ENCODE peak calls at places on chromosomes 12 and 14, in nine cellular contexts. G, H, C, D, F, P, Q, L and K are unnamed samples.

GRCh38 chr12:98188649-98189048 is 326.7 kb upstream of the TMPO start:
- DNase-seq in L (no peak), H (no peak), F (no peak), C (peak), Q (no peak), G (no peak), D (no peak), P (peak), K (no peak)

GRCh38 chr12:31600252-31600651 is 9.3 kb upstream of the DENND5B start:
- DNase-seq in L (no peak), D (no peak), F (no peak), H (no peak), G (no peak), C (no peak), Q (no peak), P (no peak), K (no peak)

GRCh38 chr14:93332032-93332852 is 594 bp downstream of the BTBD7 start:
- DNase-seq in F (peak), C (peak), Q (peak), H (no peak), P (peak), G (peak), D (peak), L (peak), K (peak)

GRCh38 chr12:6338955-6339761 is 2.7 kb downstream of the TNFRSF1A start:
- DNase-seq in Q (no peak), L (no peak), P (peak), G (no peak), D (no peak), C (no peak), H (no peak), F (no peak), K (no peak)

GRCh38 chr12:33988888-33989287 is 33.4 kb upstream of the ALG10 start:
- DNase-seq in L (no peak), Q (peak), P (no peak), H (no peak), F (no peak), C (no peak), G (no peak), D (no peak), K (no peak)

GRCh38 chr12:6187948-6188793 is 12.0 kb upstream of the CD9 start:
- DNase-seq in G (no peak), F (no peak), D (no peak), P (no peak), C (no peak), Q (no peak), L (no peak), H (no peak), K (no peak)

GRCh38 chr14:79275367-79275655 is 936.0 kb downstream of the DIO2 start:
- DNase-seq in D (peak), P (no peak), C (no peak), L (no peak), Q (no peak), H (no peak), F (no peak), G (no peak), K (no peak)

GRCh38 chr12:31732926-31733548 is 4.2 kb upstream of the AMN1 start:
- DNase-seq in Q (peak), D (peak), F (no peak), C (peak), G (no peak), H (no peak), L (no peak), P (peak), K (peak)

GRCh38 chr12:81329088-81329487 is 251.2 kb downstream of the ACSS3 start:
- DNase-seq in G (no peak), Q (peak), H (no peak), F (no peak), C (peak), P (peak), L (no peak), D (peak), K (peak)

GRCh38 chr12:107415066-107415465 is 270.5 kb upstream of the PWP1 start:
- DNase-seq in H (no peak), P (no peak), D (peak), G (no peak), C (peak), Q (peak), L (no peak), F (no peak), K (peak)

GRCh38 chr12:124681779-124682391 is 114.5 kb upstream of the NCOR2 start:
- DNase-seq in C (peak), G (peak), F (peak), Q (peak), L (no peak), P (peak), H (no peak), D (peak), K (no peak)

GRCh38 chr14:76154539-76155126 is 2.9 kb downstream of the GPATCH2L start:
- DNase-seq in D (no peak), C (no peak), G (no peak), Q (no peak), P (no peak), F (no peak), L (no peak), H (no peak), K (no peak)

GRCh38 chr14:36662543-36663403 is 1.1 kb downstream of the PAX9 start:
- DNase-seq in P (no peak), H (no peak), G (no peak), C (no peak), Q (no peak), L (no peak), D (no peak), F (no peak), K (peak)

GRCh38 chr14:105617201-105617777 is 90.9 kb downstream of the TMEM121 start:
- DNase-seq in C (no peak), G (no peak), P (no peak), H (no peak), Q (no peak), F (no peak), L (no peak), D (no peak), K (no peak)

GRCh38 chr14:28603606-28604005 is 163.0 kb upstream of the FOXG1 start:
- DNase-seq in G (no peak), F (no peak), D (no peak), L (no peak), P (peak), H (no peak), Q (peak), C (peak), K (no peak)

GRCh38 chr12:3016191-3016590 is 57.0 kb downstream of the TEAD4 start:
- DNase-seq in F (no peak), Q (no peak), G (no peak), H (no peak), L (no peak), D (no peak), P (no peak), C (no peak), K (peak)
- H3K4me3 ChIP-seq in F (no peak), Q (no peak), G (no peak), H (no peak), L (no peak), D (no peak), P (no peak), C (no peak), K (no peak)

GRCh38 chr12:96698521-96698920 is 208.5 kb upstream of the NEDD1 start:
- DNase-seq in F (no peak), C (no peak), D (no peak), L (no peak), G (no peak), Q (no peak), P (no peak), H (no peak), K (peak)
- TF ChIP-seq CTCF in F (no peak), C (no peak), D (peak), L (no peak), G (no peak), Q (peak), P (no peak), H (no peak), K (peak)

GRCh38 chr12:131893605-131894312 is 663 bp upstream of the ULK1 start:
- DNase-seq in Q (no peak), P (no peak), G (no peak), F (no peak), D (no peak), H (no peak), L (no peak), C (no peak), K (no peak)
- H3K4me3 ChIP-seq in Q (peak), P (peak), G (no peak), F (peak), D (no peak), H (no peak), L (peak), C (no peak), K (peak)

DNA sequence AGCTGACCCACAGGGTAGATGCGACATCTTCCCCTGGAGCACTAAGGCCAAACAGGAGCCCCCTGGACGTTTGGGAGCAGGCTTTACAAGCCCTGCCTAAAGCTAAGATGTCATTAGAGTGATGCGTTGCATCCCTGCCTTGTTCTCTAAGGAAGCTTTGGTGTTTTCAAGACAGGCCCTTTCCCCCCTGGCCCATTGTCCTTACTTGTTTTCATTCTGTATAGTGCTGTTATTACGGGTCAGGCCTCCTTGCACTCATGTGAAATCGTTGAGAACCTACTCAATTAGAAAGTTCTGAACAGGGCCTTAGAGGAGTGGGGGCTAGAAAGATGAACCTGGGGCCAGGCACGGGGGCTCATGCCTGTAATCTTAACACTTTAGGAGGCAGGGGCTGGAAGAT is 1.7 kb upstream of the PRKCH start:
- DNase-seq in G (no peak), L (no peak), P (no peak), C (no peak), F (no peak), D (no peak), H (no peak), Q (no peak), K (no peak)
- TF ChIP-seq CTCF in G (no peak), L (no peak), P (no peak), C (no peak), F (no peak), D (no peak), H (no peak), Q (no peak), K (no peak)

GRCh38 chr14:32809255-32809654 is 129.4 kb upstream of the NPAS3 start:
- DNase-seq in F (no peak), Q (no peak), P (no peak), L (no peak), C (no peak), H (no peak), G (no peak), D (no peak), K (no peak)
- H3K4me3 ChIP-seq in F (no peak), Q (no peak), P (no peak), L (no peak), C (no peak), H (no peak), G (no peak), D (no peak), K (no peak)

GRCh38 chr14:67607646-67608045 is 7.6 kb upstream of the PIGH start:
- DNase-seq in H (no peak), F (no peak), D (no peak), C (no peak), L (no peak), G (no peak), Q (no peak), P (no peak), K (no peak)

GRCh38 chr14:67610491-67610890 is 9.2 kb upstream of the ARG2 start:
- DNase-seq in C (no peak), H (no peak), P (no peak), L (no peak), D (no peak), G (no peak), Q (no peak), F (no peak), K (no peak)

DNA sequence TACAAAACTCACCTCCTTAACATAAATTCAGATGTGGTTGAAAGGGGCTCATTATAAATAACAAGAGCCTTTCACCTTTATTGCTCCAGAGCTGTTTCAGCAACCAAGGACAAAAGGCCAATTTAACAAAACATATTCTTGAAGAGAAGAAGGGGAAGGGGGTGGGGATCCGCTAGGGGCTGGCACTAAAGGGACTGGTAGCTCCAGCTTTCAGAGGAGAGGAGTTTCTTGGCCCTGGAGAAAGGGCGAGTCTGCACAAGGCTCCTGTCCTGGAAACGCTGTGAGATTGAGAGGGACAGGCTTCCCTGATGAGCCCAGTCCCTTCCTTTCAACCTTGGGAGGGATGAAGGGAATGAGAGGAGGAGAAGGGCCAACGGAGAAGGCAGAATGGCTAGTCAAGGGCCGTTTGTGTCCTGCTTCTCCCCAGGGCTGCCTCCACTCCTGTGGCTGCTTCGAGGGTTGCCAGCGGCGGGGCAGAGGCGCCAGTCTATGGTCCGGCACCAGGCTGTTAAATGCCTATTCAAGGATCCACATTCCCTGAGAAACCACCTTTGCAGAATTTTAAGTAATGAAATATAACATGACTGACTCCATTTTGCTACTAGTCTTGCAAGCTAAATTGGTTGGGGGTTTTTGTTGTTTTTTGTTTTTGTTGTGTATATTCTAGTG is 9.7 kb upstream of the PIGH start:
- DNase-seq in H (no peak), L (no peak), P (no peak), G (no peak), F (no peak), C (no peak), Q (no peak), D (no peak), K (no peak)
- TF ChIP-seq CTCF in H (no peak), L (no peak), P (no peak), G (no peak), F (no peak), C (no peak), Q (no peak), D (no peak), K (no peak)

GRCh38 chr12:55922126-55922525 is 5.6 kb downstream of the PYM1 start:
- DNase-seq in P (no peak), L (no peak), D (no peak), Q (no peak), G (no peak), C (no peak), H (no peak), F (no peak), K (no peak)

GRCh38 chr12:55926738-55927587 is 731 bp downstream of the PYM1 start:
- DNase-seq in F (peak), L (peak), H (peak), D (peak), Q (peak), P (peak), C (peak), G (peak), K (peak)

GRCh38 chr12:55927588-55928502 is at the start of gene PYM1:
- DNase-seq in D (peak), P (peak), Q (peak), C (peak), H (peak), G (peak), L (peak), F (peak), K (peak)

GRCh38 chr12:55925870-55926737 is 1.6 kb downstream of the PYM1 start:
- DNase-seq in H (no peak), C (no peak), G (no peak), F (no peak), D (no peak), P (no peak), L (no peak), Q (no peak), K (peak)

DNA sequence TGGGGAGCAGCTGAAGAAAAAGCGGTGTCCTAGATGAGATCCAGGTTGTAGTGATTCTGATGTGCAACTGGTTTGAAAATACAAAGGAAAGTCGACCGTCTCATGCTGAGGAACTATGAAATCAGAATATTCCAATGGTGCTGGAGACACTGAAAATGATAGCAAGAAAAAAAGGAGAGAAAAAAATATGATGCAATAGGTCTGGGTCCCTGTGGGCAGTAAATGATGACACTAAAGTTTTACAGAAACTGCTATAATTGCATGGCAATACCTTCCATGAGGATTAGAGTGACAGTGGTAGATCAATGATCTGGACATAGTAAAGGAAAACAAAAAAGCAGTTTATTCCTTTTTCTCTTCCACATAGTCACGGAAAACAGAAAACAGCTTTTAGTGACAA is 2.3 kb downstream of the PYM1 start:
- DNase-seq in P (no peak), F (no peak), H (no peak), D (no peak), Q (no peak), L (no peak), G (no peak), C (no peak), K (peak)
- H3K4me3 ChIP-seq in P (no peak), F (no peak), H (no peak), D (no peak), Q (no peak), L (no peak), G (no peak), C (no peak), K (no peak)